ENCODE peak calls at places on chromosomes 6 and 20, in five cellular contexts. T is GM18507; Y is activated CD8-positive, alpha-beta memory T cell treated with anti-CD3 and anti-CD28 coated beads for 24 hours; A is neuronal stem cell; P is mesendoderm. D is an unnamed sample.

GRCh38 chr6:25176466-25176865 is 102.7 kb upstream of the CARMIL1 start:
- DNase-seq in T (no peak), Y (no peak), A (no peak), P (no peak), D (no peak)

GRCh38 chr6:134512946-134513345 is 195.0 kb upstream of the SGK1 start:
- DNase-seq in T (no peak), Y (no peak), A (no peak), P (no peak), D (no peak)

GRCh38 chr6:33190504-33191107 is 1.7 kb downstream of the COL11A2 start:
- DNase-seq in T (no peak), Y (no peak), A (no peak), P (no peak), D (no peak)

GRCh38 chr20:49392745-49393144 is 89.7 kb downstream of the KCNB1 start:
- DNase-seq in T (no peak), Y (no peak), A (no peak), P (no peak), D (peak)

GRCh38 chr6:79450984-79451383 is 86.2 kb downstream of the LCA5 start:
- DNase-seq in T (no peak), Y (no peak), A (no peak), P (no peak), D (no peak)

GRCh38 chr6:11909696-11910132 is 102.4 kb upstream of the HIVEP1 start:
- DNase-seq in T (no peak), Y (no peak), A (no peak), P (no peak), D (no peak)

GRCh38 chr20:13041574-13042457 is 33.0 kb downstream of the SPTLC3 start:
- DNase-seq in T (no peak), Y (no peak), A (no peak), P (no peak), D (no peak)

GRCh38 chr6:3764516-3765333 is 13.2 kb upstream of the PXDC1 start:
- DNase-seq in T (no peak), Y (no peak), A (no peak), P (no peak), D (no peak)

GRCh38 chr6:125149256-125150144 is 4.1 kb upstream of the TPD52L1 start:
- DNase-seq in T (no peak), Y (no peak), A (no peak), P (no peak), D (peak)

GRCh38 chr20:535958-536357 is 7.6 kb downstream of the CSNK2A1 start:
- DNase-seq in T (no peak), Y (no peak), A (no peak), P (no peak), D (peak)

GRCh38 chr6:33638581-33638980 is 17.5 kb downstream of the ITPR3 start:
- DNase-seq in T (no peak), Y (no peak), A (no peak), P (no peak), D (no peak)

GRCh38 chr6:111113731-111114438 is 26.6 kb downstream of the SLC16A10 start:
- DNase-seq in T (no peak), Y (peak), A (no peak), P (no peak), D (peak)

GRCh38 chr6:129635396-129636164 is 74.4 kb downstream of the ARHGAP18 start:
- DNase-seq in T (no peak), Y (no peak), A (no peak), P (no peak), D (no peak)